ENCODE peak calls at places on chromosomes 5 and 9, in six cellular contexts. E is PC-9, R is lung, X is GM23338, O is astrocyte of the spinal cord, Y is RWPE1. H is an unnamed sample.
A peak's percentile ranks its signal among the peaks of the same experiment; 100 is the strongest.

GRCh38 chr5:141475625-141476131 is at the start of gene PCDHGC3:
- DNase-seq in E (peak; percentile 71), R (peak; percentile 89), X (peak; percentile 95), O (peak; percentile 97), Y (peak; percentile 99), H (peak; percentile 64)

GRCh38 chr5:95730730-95731570 is at the start of gene RHOBTB3:
- DNase-seq in E (peak; percentile 89), R (peak; percentile 87), X (peak; percentile 89), O (peak; percentile 95), Y (peak; percentile 80), H (peak; percentile 47)

GRCh38 chr5:136061630-136062381 is 33.0 kb downstream of the TGFBI start:
- DNase-seq in E (no peak), R (no peak), X (no peak), O (no peak), Y (no peak), H (no peak)

GRCh38 chr5:126631920-126632319 is 31.2 kb downstream of the PHAX start:
- DNase-seq in E (no peak), R (no peak), X (no peak), O (no peak), Y (no peak), H (no peak)

GRCh38 chr9:79020266-79020665 is 551.5 kb upstream of the TLE4 start:
- DNase-seq in E (no peak), R (no peak), X (no peak), O (no peak), Y (no peak), H (no peak)

GRCh38 chr5:64690417-64691151 is at the start of gene SHISAL2B:
- DNase-seq in E (no peak), R (no peak), X (peak; percentile 79), O (peak; percentile 23), Y (peak; percentile 45), H (no peak)

GRCh38 chr9:71681708-71682268 is 86.5 kb downstream of the CEMIP2 start:
- DNase-seq in E (peak; percentile 23), R (no peak), X (no peak), O (peak; percentile 69), Y (no peak), H (no peak)

GRCh38 chr5:20023686-20024085 is 35.7 kb upstream of the CDH18 start:
- DNase-seq in E (no peak), R (no peak), X (no peak), O (no peak), Y (no peak), H (no peak)

GRCh38 chr5:111107371-111107770 is 15.2 kb downstream of the WDR36 start:
- DNase-seq in E (no peak), R (no peak), X (no peak), O (no peak), Y (no peak), H (no peak)

GRCh38 chr9:131095666-131096489 is 453 bp upstream of the AIF1L start:
- DNase-seq in E (no peak), R (no peak), X (peak; percentile 94), O (no peak), Y (peak; percentile 84), H (no peak)

GRCh38 chr5:148816822-148817221 is 9.6 kb upstream of the ADRB2 start:
- DNase-seq in E (no peak), R (no peak), X (no peak), O (no peak), Y (no peak), H (no peak)

GRCh38 chr5:79636981-79637733 is 24.9 kb downstream of the TENT2 start:
- DNase-seq in E (no peak), R (no peak), X (no peak), O (no peak), Y (no peak), H (no peak)

GRCh38 chr5:129593525-129593924 is 133.4 kb downstream of the ADAMTS19 start:
- DNase-seq in E (no peak), R (no peak), X (no peak), O (no peak), Y (no peak), H (no peak)

GRCh38 chr5:163569284-163569683 is 63.9 kb downstream of the MAT2B start:
- DNase-seq in E (no peak), R (no peak), X (no peak), O (peak; percentile 27), Y (peak; percentile 18), H (no peak)

GRCh38 chr9:129222691-129223218 is 44.7 kb upstream of the IER5L start:
- DNase-seq in E (no peak), R (no peak), X (peak; percentile 46), O (no peak), Y (no peak), H (no peak)

GRCh38 chr9:81720450-81721086 is 31.2 kb upstream of the TLE1 start:
- DNase-seq in E (no peak), R (no peak), X (no peak), O (no peak), Y (no peak), H (no peak)

GRCh38 chr5:54761213-54761701 is 224.1 kb downstream of the ESM1 start:
- DNase-seq in E (no peak), R (no peak), X (no peak), O (peak; percentile 52), Y (no peak), H (peak; percentile 23)

GRCh38 chr5:93800988-93801811 is 59.8 kb upstream of the POU5F2 start:
- DNase-seq in E (peak; percentile 53), R (peak; percentile 31), X (peak; percentile 83), O (peak; percentile 77), Y (peak; percentile 37), H (no peak)

GRCh38 chr5:67059747-67060490 is 136.7 kb downstream of the CD180 start:
- DNase-seq in E (no peak), R (no peak), X (no peak), O (peak; percentile 86), Y (peak; percentile 49), H (no peak)

GRCh38 chr5:110251366-110251765 is 475.1 kb downstream of the TMEM232 start:
- DNase-seq in E (no peak), R (no peak), X (no peak), O (peak; percentile 22), Y (no peak), H (no peak)

GRCh38 chr9:124514874-124515273 is 7.7 kb upstream of the NR5A1 start:
- DNase-seq in E (no peak), R (no peak), X (no peak), O (no peak), Y (no peak), H (no peak)

GRCh38 chr5:157971466-157972324 is 112.8 kb upstream of the CLINT1 start:
- DNase-seq in E (no peak), R (no peak), X (peak; percentile 41), O (no peak), Y (no peak), H (no peak)

GRCh38 chr9:6640268-6641072 is 5.1 kb downstream of the GLDC start:
- DNase-seq in E (no peak), R (no peak), X (no peak), O (no peak), Y (no peak), H (no peak)

GRCh38 chr5:102231693-102232619 is 64.1 kb downstream of the SLCO4C1 start:
- DNase-seq in E (no peak), R (peak; percentile 71), X (no peak), O (no peak), Y (no peak), H (no peak)

H was measured in T1000.